ENCODE peak calls at places on chromosomes 5 and 9, in ten cellular contexts. One of them, this sample, is unnamed.

GRCh38 chr5:179827684-179828083 is 7.0 kb downstream of the SQSTM1 start:
- DNase-seq in skeletal muscle cell: peak
- DNase-seq in KBM-7: peak
- DNase-seq in BJ: no peak
- DNase-seq in neural progenitor cell: no peak
- DNase-seq in AG04450: no peak
- DNase-seq in activated T-helper 1 cell treated with anti-CD3 and anti-CD28 coated beads, Interleukin-2, amount 50 U/mL, for 16 hours: no peak
- DNase-seq in AG20443: no peak
- DNase-seq in activated CD4-positive, CD25-positive, alpha-beta regulatory T cell treated with anti-CD3 and anti-CD28 coated beads, Interleukin-2, amount 50 U/mL, for 16 hours: no peak
- DNase-seq in left cardiac atrium: no peak
- DNase-seq in this sample: peak

GRCh38 chr5:56279979-56280378 is 46.8 kb upstream of the ANKRD55 start:
- DNase-seq in skeletal muscle cell: peak
- DNase-seq in KBM-7: no peak
- DNase-seq in BJ: peak
- DNase-seq in neural progenitor cell: no peak
- DNase-seq in AG04450: peak
- DNase-seq in activated T-helper 1 cell treated with anti-CD3 and anti-CD28 coated beads, Interleukin-2, amount 50 U/mL, for 16 hours: no peak
- DNase-seq in AG20443: peak
- DNase-seq in activated CD4-positive, CD25-positive, alpha-beta regulatory T cell treated with anti-CD3 and anti-CD28 coated beads, Interleukin-2, amount 50 U/mL, for 16 hours: no peak
- DNase-seq in left cardiac atrium: no peak
- DNase-seq in this sample: no peak

GRCh38 chr5:136677219-136677618 is 311.9 kb upstream of the TRPC7 start:
- DNase-seq in skeletal muscle cell: no peak
- DNase-seq in KBM-7: no peak
- DNase-seq in BJ: no peak
- DNase-seq in neural progenitor cell: no peak
- DNase-seq in AG04450: no peak
- DNase-seq in activated T-helper 1 cell treated with anti-CD3 and anti-CD28 coated beads, Interleukin-2, amount 50 U/mL, for 16 hours: no peak
- DNase-seq in AG20443: no peak
- DNase-seq in activated CD4-positive, CD25-positive, alpha-beta regulatory T cell treated with anti-CD3 and anti-CD28 coated beads, Interleukin-2, amount 50 U/mL, for 16 hours: no peak
- DNase-seq in left cardiac atrium: no peak
- DNase-seq in this sample: no peak

GRCh38 chr5:78530342-78531096 is 118.1 kb downstream of the LHFPL2 start:
- DNase-seq in skeletal muscle cell: no peak
- DNase-seq in KBM-7: no peak
- DNase-seq in BJ: no peak
- DNase-seq in neural progenitor cell: no peak
- DNase-seq in AG04450: no peak
- DNase-seq in activated T-helper 1 cell treated with anti-CD3 and anti-CD28 coated beads, Interleukin-2, amount 50 U/mL, for 16 hours: no peak
- DNase-seq in AG20443: peak
- DNase-seq in activated CD4-positive, CD25-positive, alpha-beta regulatory T cell treated with anti-CD3 and anti-CD28 coated beads, Interleukin-2, amount 50 U/mL, for 16 hours: no peak
- DNase-seq in left cardiac atrium: no peak
- DNase-seq in this sample: peak

GRCh38 chr9:18921677-18922076 is 111.3 kb downstream of the SAXO1 start:
- DNase-seq in skeletal muscle cell: no peak
- DNase-seq in KBM-7: no peak
- DNase-seq in BJ: peak
- DNase-seq in neural progenitor cell: no peak
- DNase-seq in AG04450: no peak
- DNase-seq in activated T-helper 1 cell treated with anti-CD3 and anti-CD28 coated beads, Interleukin-2, amount 50 U/mL, for 16 hours: no peak
- DNase-seq in AG20443: peak
- DNase-seq in activated CD4-positive, CD25-positive, alpha-beta regulatory T cell treated with anti-CD3 and anti-CD28 coated beads, Interleukin-2, amount 50 U/mL, for 16 hours: no peak
- DNase-seq in left cardiac atrium: no peak
- DNase-seq in this sample: no peak

GRCh38 chr9:35570709-35571108 is 34.4 kb upstream of the TESK1 start:
- DNase-seq in skeletal muscle cell: no peak
- DNase-seq in KBM-7: no peak
- DNase-seq in BJ: no peak
- DNase-seq in neural progenitor cell: no peak
- DNase-seq in AG04450: no peak
- DNase-seq in activated T-helper 1 cell treated with anti-CD3 and anti-CD28 coated beads, Interleukin-2, amount 50 U/mL, for 16 hours: peak
- DNase-seq in AG20443: no peak
- DNase-seq in activated CD4-positive, CD25-positive, alpha-beta regulatory T cell treated with anti-CD3 and anti-CD28 coated beads, Interleukin-2, amount 50 U/mL, for 16 hours: no peak
- DNase-seq in left cardiac atrium: no peak
- DNase-seq in this sample: no peak

GRCh38 chr9:124423591-124423990 is 8.3 kb upstream of the PSMB7 start:
- DNase-seq in skeletal muscle cell: no peak
- DNase-seq in KBM-7: no peak
- DNase-seq in BJ: no peak
- DNase-seq in neural progenitor cell: no peak
- DNase-seq in AG04450: no peak
- DNase-seq in activated T-helper 1 cell treated with anti-CD3 and anti-CD28 coated beads, Interleukin-2, amount 50 U/mL, for 16 hours: no peak
- DNase-seq in AG20443: no peak
- DNase-seq in activated CD4-positive, CD25-positive, alpha-beta regulatory T cell treated with anti-CD3 and anti-CD28 coated beads, Interleukin-2, amount 50 U/mL, for 16 hours: no peak
- DNase-seq in left cardiac atrium: no peak
- DNase-seq in this sample: peak

GRCh38 chr5:90096415-90097081 is 313.0 kb downstream of the CETN3 start:
- DNase-seq in skeletal muscle cell: no peak
- DNase-seq in KBM-7: no peak
- DNase-seq in BJ: no peak
- DNase-seq in neural progenitor cell: no peak
- DNase-seq in AG04450: peak
- DNase-seq in activated T-helper 1 cell treated with anti-CD3 and anti-CD28 coated beads, Interleukin-2, amount 50 U/mL, for 16 hours: no peak
- DNase-seq in AG20443: peak
- DNase-seq in activated CD4-positive, CD25-positive, alpha-beta regulatory T cell treated with anti-CD3 and anti-CD28 coated beads, Interleukin-2, amount 50 U/mL, for 16 hours: no peak
- DNase-seq in left cardiac atrium: peak
- DNase-seq in this sample: peak

GRCh38 chr9:81787747-81788632 is 98.6 kb upstream of the TLE1 start:
- DNase-seq in skeletal muscle cell: peak
- DNase-seq in KBM-7: no peak
- DNase-seq in BJ: peak
- DNase-seq in neural progenitor cell: no peak
- DNase-seq in AG04450: peak
- DNase-seq in activated T-helper 1 cell treated with anti-CD3 and anti-CD28 coated beads, Interleukin-2, amount 50 U/mL, for 16 hours: no peak
- DNase-seq in AG20443: peak
- DNase-seq in activated CD4-positive, CD25-positive, alpha-beta regulatory T cell treated with anti-CD3 and anti-CD28 coated beads, Interleukin-2, amount 50 U/mL, for 16 hours: no peak
- DNase-seq in left cardiac atrium: peak
- DNase-seq in this sample: peak

GRCh38 chr5:62260510-62260909 is 45.5 kb upstream of the KIF2A start:
- DNase-seq in skeletal muscle cell: no peak
- DNase-seq in KBM-7: no peak
- DNase-seq in BJ: no peak
- DNase-seq in neural progenitor cell: no peak
- DNase-seq in AG04450: no peak
- DNase-seq in activated T-helper 1 cell treated with anti-CD3 and anti-CD28 coated beads, Interleukin-2, amount 50 U/mL, for 16 hours: no peak
- DNase-seq in AG20443: no peak
- DNase-seq in activated CD4-positive, CD25-positive, alpha-beta regulatory T cell treated with anti-CD3 and anti-CD28 coated beads, Interleukin-2, amount 50 U/mL, for 16 hours: no peak
- DNase-seq in left cardiac atrium: no peak
- DNase-seq in this sample: no peak

GRCh38 chr9:134995792-134996120 is 78.0 kb upstream of the FCN1 start:
- DNase-seq in skeletal muscle cell: no peak
- DNase-seq in KBM-7: no peak
- DNase-seq in BJ: no peak
- DNase-seq in neural progenitor cell: no peak
- DNase-seq in AG04450: no peak
- DNase-seq in activated T-helper 1 cell treated with anti-CD3 and anti-CD28 coated beads, Interleukin-2, amount 50 U/mL, for 16 hours: no peak
- DNase-seq in AG20443: no peak
- DNase-seq in activated CD4-positive, CD25-positive, alpha-beta regulatory T cell treated with anti-CD3 and anti-CD28 coated beads, Interleukin-2, amount 50 U/mL, for 16 hours: no peak
- DNase-seq in left cardiac atrium: no peak
- DNase-seq in this sample: no peak

GRCh38 chr5:76303917-76304316 is 99.2 kb upstream of the IQGAP2 start:
- DNase-seq in skeletal muscle cell: no peak
- DNase-seq in KBM-7: no peak
- DNase-seq in BJ: no peak
- DNase-seq in neural progenitor cell: no peak
- DNase-seq in AG04450: no peak
- DNase-seq in activated T-helper 1 cell treated with anti-CD3 and anti-CD28 coated beads, Interleukin-2, amount 50 U/mL, for 16 hours: no peak
- DNase-seq in AG20443: no peak
- DNase-seq in activated CD4-positive, CD25-positive, alpha-beta regulatory T cell treated with anti-CD3 and anti-CD28 coated beads, Interleukin-2, amount 50 U/mL, for 16 hours: no peak
- DNase-seq in left cardiac atrium: no peak
- DNase-seq in this sample: no peak

GRCh38 chr9:88534456-88535225 is at the start of gene NXNL2:
- DNase-seq in skeletal muscle cell: peak
- DNase-seq in KBM-7: peak
- DNase-seq in BJ: peak
- DNase-seq in neural progenitor cell: peak
- DNase-seq in AG04450: no peak
- DNase-seq in activated T-helper 1 cell treated with anti-CD3 and anti-CD28 coated beads, Interleukin-2, amount 50 U/mL, for 16 hours: no peak
- DNase-seq in AG20443: peak
- DNase-seq in activated CD4-positive, CD25-positive, alpha-beta regulatory T cell treated with anti-CD3 and anti-CD28 coated beads, Interleukin-2, amount 50 U/mL, for 16 hours: no peak
- DNase-seq in left cardiac atrium: peak
- DNase-seq in this sample: peak